ENCODE peak calls at places on chromosomes 4 and X, in nine cellular contexts. One of them, this sample, is unnamed.

GRCh38 chrX:150063673-150064072 is 125.4 kb upstream of the EOLA2 start:
- DNase-seq in IMR-90: no peak
- DNase-seq in ovary: no peak
- DNase-seq in transverse colon: no peak
- DNase-seq in heart left ventricle: no peak
- DNase-seq in body of pancreas: no peak
- DNase-seq in endothelial cell of umbilical vein: no peak
- DNase-seq in tibial nerve: no peak
- DNase-seq in A549: no peak
- DNase-seq in this sample: no peak

GRCh38 chr4:185899833-185900232 is 87.8 kb upstream of the SORBS2 start:
- DNase-seq in IMR-90: no peak
- DNase-seq in ovary: no peak
- DNase-seq in transverse colon: no peak
- DNase-seq in heart left ventricle: no peak
- DNase-seq in body of pancreas: no peak
- DNase-seq in endothelial cell of umbilical vein: no peak
- DNase-seq in tibial nerve: no peak
- DNase-seq in A549: no peak
- DNase-seq in this sample: no peak

GRCh38 chrX:128457674-128458073 is 405.5 kb upstream of the ACTRT1 start:
- DNase-seq in IMR-90: no peak
- DNase-seq in ovary: no peak
- DNase-seq in transverse colon: no peak
- DNase-seq in heart left ventricle: no peak
- DNase-seq in body of pancreas: no peak
- DNase-seq in endothelial cell of umbilical vein: no peak
- DNase-seq in tibial nerve: no peak
- DNase-seq in A549: no peak
- DNase-seq in this sample: no peak

GRCh38 chr4:155638195-155638960 is 28.3 kb upstream of the GUCY1A1 start:
- DNase-seq in IMR-90: no peak
- DNase-seq in ovary: no peak
- DNase-seq in transverse colon: no peak
- DNase-seq in heart left ventricle: no peak
- DNase-seq in body of pancreas: no peak
- DNase-seq in endothelial cell of umbilical vein: peak
- DNase-seq in tibial nerve: no peak
- DNase-seq in A549: no peak
- DNase-seq in this sample: no peak

GRCh38 chrX:29617276-29617675 is 598.1 kb upstream of the MAGEB2 start:
- DNase-seq in IMR-90: peak
- DNase-seq in ovary: no peak
- DNase-seq in transverse colon: no peak
- DNase-seq in heart left ventricle: no peak
- DNase-seq in body of pancreas: no peak
- DNase-seq in endothelial cell of umbilical vein: no peak
- DNase-seq in tibial nerve: no peak
- DNase-seq in A549: no peak
- DNase-seq in this sample: peak

GRCh38 chr4:186557486-186557885 is 2.1 kb upstream of the MTNR1A start:
- DNase-seq in IMR-90: peak
- DNase-seq in ovary: no peak
- DNase-seq in transverse colon: no peak
- DNase-seq in heart left ventricle: no peak
- DNase-seq in body of pancreas: no peak
- DNase-seq in endothelial cell of umbilical vein: no peak
- DNase-seq in tibial nerve: no peak
- DNase-seq in A549: no peak
- DNase-seq in this sample: no peak

GRCh38 chr4:148288448-148288847 is 153.8 kb downstream of the NR3C2 start:
- DNase-seq in IMR-90: no peak
- DNase-seq in ovary: no peak
- DNase-seq in transverse colon: no peak
- DNase-seq in heart left ventricle: peak
- DNase-seq in body of pancreas: peak
- DNase-seq in endothelial cell of umbilical vein: peak
- DNase-seq in tibial nerve: no peak
- DNase-seq in A549: no peak
- DNase-seq in this sample: peak

GRCh38 chr4:45803994-45804393 is 319.9 kb downstream of the GABRG1 start:
- DNase-seq in IMR-90: no peak
- DNase-seq in ovary: no peak
- DNase-seq in transverse colon: no peak
- DNase-seq in heart left ventricle: no peak
- DNase-seq in body of pancreas: no peak
- DNase-seq in endothelial cell of umbilical vein: no peak
- DNase-seq in tibial nerve: no peak
- DNase-seq in A549: no peak
- DNase-seq in this sample: no peak

GRCh38 chrX:154097597-154098541 is at the start of gene MECP2:
- DNase-seq in IMR-90: peak
- DNase-seq in ovary: peak
- DNase-seq in transverse colon: peak
- DNase-seq in heart left ventricle: peak
- DNase-seq in body of pancreas: peak
- DNase-seq in endothelial cell of umbilical vein: peak
- DNase-seq in tibial nerve: peak
- DNase-seq in A549: peak
- DNase-seq in this sample: peak

GRCh38 chr4:87427518-87427868 is 5.1 kb downstream of the NUDT9 start:
- DNase-seq in IMR-90: no peak
- DNase-seq in ovary: no peak
- DNase-seq in transverse colon: no peak
- DNase-seq in heart left ventricle: no peak
- DNase-seq in body of pancreas: no peak
- DNase-seq in endothelial cell of umbilical vein: no peak
- DNase-seq in tibial nerve: no peak
- DNase-seq in A549: no peak
- DNase-seq in this sample: no peak

GRCh38 chr4:149927514-149927913 is 111.9 kb upstream of the IQCM start:
- DNase-seq in IMR-90: no peak
- DNase-seq in ovary: no peak
- DNase-seq in transverse colon: no peak
- DNase-seq in heart left ventricle: no peak
- DNase-seq in body of pancreas: no peak
- DNase-seq in endothelial cell of umbilical vein: no peak
- DNase-seq in tibial nerve: no peak
- DNase-seq in A549: no peak
- DNase-seq in this sample: no peak

GRCh38 chrX:14027031-14027430 is 2.7 kb downstream of the GEMIN8 start:
- DNase-seq in IMR-90: peak
- DNase-seq in ovary: no peak
- DNase-seq in transverse colon: no peak
- DNase-seq in heart left ventricle: peak
- DNase-seq in body of pancreas: peak
- DNase-seq in endothelial cell of umbilical vein: peak
- DNase-seq in tibial nerve: no peak
- DNase-seq in A549: no peak
- DNase-seq in this sample: peak

GRCh38 chr4:2942532-2943363 is 20.5 kb downstream of the NOP14 start:
- DNase-seq in IMR-90: no peak
- DNase-seq in ovary: no peak
- DNase-seq in transverse colon: peak
- DNase-seq in heart left ventricle: no peak
- DNase-seq in body of pancreas: no peak
- DNase-seq in endothelial cell of umbilical vein: no peak
- DNase-seq in tibial nerve: no peak
- DNase-seq in A549: no peak
- DNase-seq in this sample: peak

GRCh38 chr4:161696957-161697356 is 466.8 kb downstream of the FSTL5 start:
- DNase-seq in IMR-90: no peak
- DNase-seq in ovary: no peak
- DNase-seq in transverse colon: no peak
- DNase-seq in heart left ventricle: no peak
- DNase-seq in body of pancreas: no peak
- DNase-seq in endothelial cell of umbilical vein: peak
- DNase-seq in tibial nerve: no peak
- DNase-seq in A549: no peak
- DNase-seq in this sample: no peak

GRCh38 chr4:119184128-119184527 is 28.4 kb upstream of the USP53 start:
- DNase-seq in IMR-90: no peak
- DNase-seq in ovary: no peak
- DNase-seq in transverse colon: peak
- DNase-seq in heart left ventricle: no peak
- DNase-seq in body of pancreas: no peak
- DNase-seq in endothelial cell of umbilical vein: no peak
- DNase-seq in tibial nerve: no peak
- DNase-seq in A549: no peak
- DNase-seq in this sample: no peak

GRCh38 chr4:54742636-54743399 is 85.1 kb downstream of the KIT start:
- DNase-seq in IMR-90: no peak
- DNase-seq in ovary: no peak
- DNase-seq in transverse colon: no peak
- DNase-seq in heart left ventricle: no peak
- DNase-seq in body of pancreas: no peak
- DNase-seq in endothelial cell of umbilical vein: no peak
- DNase-seq in tibial nerve: no peak
- DNase-seq in A549: no peak
- DNase-seq in this sample: no peak

GRCh38 chr4:139790291-139790690 is 124.7 kb downstream of the MGST2 start:
- DNase-seq in IMR-90: no peak
- DNase-seq in ovary: no peak
- DNase-seq in transverse colon: no peak
- DNase-seq in heart left ventricle: no peak
- DNase-seq in body of pancreas: no peak
- DNase-seq in endothelial cell of umbilical vein: no peak
- DNase-seq in tibial nerve: no peak
- DNase-seq in A549: no peak
- DNase-seq in this sample: no peak
- TF ChIP-seq POLR2A in IMR-90: no peak
- TF ChIP-seq POLR2A in ovary: no peak
- TF ChIP-seq POLR2A in transverse colon: no peak
- TF ChIP-seq POLR2A in heart left ventricle: no peak
- TF ChIP-seq POLR2A in body of pancreas: no peak
- TF ChIP-seq POLR2A in endothelial cell of umbilical vein: no peak
- TF ChIP-seq POLR2A in tibial nerve: no peak
- TF ChIP-seq POLR2A in A549: no peak
- TF ChIP-seq POLR2A in this sample: no peak

DNA sequence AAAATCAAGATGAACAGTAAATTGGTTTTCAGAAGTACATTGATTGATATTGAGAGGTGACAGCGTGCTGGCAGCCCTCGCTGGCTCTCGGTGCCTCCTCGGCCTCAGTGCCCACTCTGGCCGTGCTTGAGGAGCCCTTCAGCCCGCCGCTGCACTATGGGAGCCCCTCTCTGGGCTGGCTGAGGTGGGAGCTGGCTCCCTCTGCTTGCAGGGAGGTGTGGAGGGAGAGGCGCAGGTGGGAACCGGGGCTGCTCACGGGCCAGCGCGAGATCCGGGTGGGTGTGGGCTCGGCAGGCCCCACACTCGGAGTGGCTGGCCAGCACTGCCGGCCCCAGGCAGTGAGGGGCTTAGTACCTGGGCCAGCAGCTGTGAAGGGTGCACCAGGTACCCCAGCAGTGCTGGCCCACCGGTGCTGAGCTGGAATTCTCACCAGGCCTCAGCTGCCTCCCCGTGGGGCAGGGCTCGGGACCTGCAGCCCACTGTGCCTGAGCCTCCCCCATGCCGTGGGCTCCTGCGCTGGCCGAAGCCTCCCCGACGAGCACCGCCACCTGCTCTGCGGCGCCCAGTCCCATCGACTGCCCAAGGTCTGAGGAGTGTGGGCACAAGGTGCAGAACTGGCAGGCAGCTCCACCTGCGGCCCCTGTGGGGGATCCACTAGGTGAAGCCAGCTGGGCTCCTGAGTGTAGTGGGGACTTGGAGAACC is 25.2 kb downstream of the RAP2C start:
- DNase-seq in IMR-90: no peak
- DNase-seq in ovary: no peak
- DNase-seq in transverse colon: no peak
- DNase-seq in heart left ventricle: no peak
- DNase-seq in body of pancreas: no peak
- DNase-seq in endothelial cell of umbilical vein: no peak
- DNase-seq in tibial nerve: no peak
- DNase-seq in A549: no peak
- DNase-seq in this sample: no peak
- H3K4me3 ChIP-seq in IMR-90: no peak
- H3K4me3 ChIP-seq in ovary: no peak
- H3K4me3 ChIP-seq in transverse colon: no peak
- H3K4me3 ChIP-seq in heart left ventricle: no peak
- H3K4me3 ChIP-seq in body of pancreas: no peak
- H3K4me3 ChIP-seq in endothelial cell of umbilical vein: no peak
- H3K4me3 ChIP-seq in tibial nerve: no peak
- H3K4me3 ChIP-seq in A549: no peak
- H3K4me3 ChIP-seq in this sample: no peak

DNA sequence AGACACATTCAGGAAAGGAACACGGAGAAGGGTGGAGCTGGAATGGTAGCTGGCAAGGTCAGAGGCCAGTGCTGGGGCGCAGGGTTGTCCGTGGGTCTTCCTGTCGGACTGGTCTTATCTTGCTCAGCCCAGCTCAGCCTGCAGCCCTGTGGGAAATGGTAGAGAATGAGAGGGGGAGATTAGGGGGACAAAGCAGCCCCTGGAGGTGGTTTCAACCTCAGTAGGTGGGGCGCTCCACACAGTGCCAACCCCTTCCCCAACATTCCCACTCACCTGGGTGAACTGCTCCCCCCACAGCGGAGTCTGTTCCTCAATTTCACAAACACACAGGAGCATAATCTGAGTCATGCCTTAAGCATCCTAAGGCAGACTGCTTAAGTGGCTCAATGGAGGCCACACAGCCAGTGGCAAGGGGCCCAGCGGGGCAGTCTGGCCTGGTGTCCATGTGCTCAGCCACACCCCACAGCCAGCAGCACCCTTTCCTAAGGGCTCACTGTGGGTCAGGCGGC is 6.8 kb upstream of the HDAC6 start:
- DNase-seq in IMR-90: peak
- DNase-seq in ovary: no peak
- DNase-seq in transverse colon: no peak
- DNase-seq in heart left ventricle: no peak
- DNase-seq in body of pancreas: no peak
- DNase-seq in endothelial cell of umbilical vein: no peak
- DNase-seq in tibial nerve: no peak
- DNase-seq in A549: peak
- DNase-seq in this sample: no peak
- TF ChIP-seq POLR2A in IMR-90: no peak
- TF ChIP-seq POLR2A in ovary: no peak
- TF ChIP-seq POLR2A in transverse colon: no peak
- TF ChIP-seq POLR2A in heart left ventricle: no peak
- TF ChIP-seq POLR2A in body of pancreas: no peak
- TF ChIP-seq POLR2A in endothelial cell of umbilical vein: no peak
- TF ChIP-seq POLR2A in tibial nerve: no peak
- TF ChIP-seq POLR2A in A549: no peak
- TF ChIP-seq POLR2A in this sample: no peak

GRCh38 chrX:106802388-106803275 is at the start of gene TBC1D8B:
- DNase-seq in IMR-90: peak
- DNase-seq in ovary: peak
- DNase-seq in transverse colon: peak
- DNase-seq in heart left ventricle: peak
- DNase-seq in body of pancreas: peak
- DNase-seq in endothelial cell of umbilical vein: peak
- DNase-seq in tibial nerve: peak
- DNase-seq in A549: peak
- DNase-seq in this sample: peak

DNA sequence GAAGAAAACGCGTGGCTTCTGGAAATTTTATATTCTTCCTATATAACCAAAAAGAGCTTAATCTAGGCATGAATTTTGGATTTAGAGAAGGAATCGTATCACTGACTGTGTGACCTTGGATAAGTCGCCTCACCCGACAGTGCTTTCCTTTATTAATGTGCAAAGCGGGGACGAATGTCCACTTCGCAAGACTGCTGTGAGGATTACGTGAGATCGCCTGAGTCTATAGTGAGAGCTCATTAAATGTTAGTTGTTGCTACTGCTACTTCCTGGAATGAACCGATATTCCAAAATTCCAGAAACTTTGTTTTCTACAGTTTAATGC is 448 bp upstream of the TBC1D8B start:
- DNase-seq in IMR-90: no peak
- DNase-seq in ovary: no peak
- DNase-seq in transverse colon: no peak
- DNase-seq in heart left ventricle: no peak
- DNase-seq in body of pancreas: no peak
- DNase-seq in endothelial cell of umbilical vein: no peak
- DNase-seq in tibial nerve: no peak
- DNase-seq in A549: peak
- DNase-seq in this sample: no peak
- H3K4me3 ChIP-seq in IMR-90: peak
- H3K4me3 ChIP-seq in ovary: peak
- H3K4me3 ChIP-seq in transverse colon: peak
- H3K4me3 ChIP-seq in heart left ventricle: peak
- H3K4me3 ChIP-seq in body of pancreas: no peak
- H3K4me3 ChIP-seq in endothelial cell of umbilical vein: peak
- H3K4me3 ChIP-seq in tibial nerve: peak
- H3K4me3 ChIP-seq in A549: peak
- H3K4me3 ChIP-seq in this sample: no peak

This sample was measured in thyroid gland.